ENCODE peak calls at places on chromosomes 13 and 19, in five cellular contexts. A is memory B cell; H is activated CD4-positive, alpha-beta T cell treated with anti-CD3 and anti-CD28 coated beads, Interleukin-2, amount 50 U/mL, for 24 hours; Y is ACHN; T is cardiac muscle cell. E is an unnamed sample.

GRCh38 chr13:48078251-48078656 is 16.6 kb downstream of the MED4 start:
- DNase-seq in A (peak), T (no peak), Y (peak), H (no peak), E (peak)

GRCh38 chr19:34428549-34429285 is 536 bp downstream of the UBA2 start:
- DNase-seq in A (peak), T (peak), Y (peak), H (peak), E (peak)

GRCh38 chr19:48950830-48951519 is 3.7 kb upstream of the BAX start:
- DNase-seq in T (no peak), Y (no peak), A (no peak), H (no peak), E (no peak)

GRCh38 chr13:62747629-62748028 is 1332.0 kb upstream of the PCDH20 start:
- DNase-seq in T (no peak), Y (peak), H (no peak), A (no peak), E (no peak)

GRCh38 chr13:41054212-41054877 is 7.0 kb upstream of the WBP4 start:
- DNase-seq in A (peak), H (no peak), Y (peak), T (peak), E (peak)

GRCh38 chr19:35143818-35144217 is 763 bp downstream of the FXYD7 start:
- DNase-seq in A (no peak), Y (no peak), T (no peak), H (no peak), E (no peak)

GRCh38 chr13:80214521-80214941 is 126.4 kb downstream of the SPRY2 start:
- DNase-seq in T (no peak), A (no peak), Y (no peak), H (no peak), E (no peak)

GRCh38 chr13:46179576-46180368 is 2.2 kb downstream of the LCP1 start:
- DNase-seq in Y (no peak), H (no peak), T (no peak), A (peak), E (no peak)

GRCh38 chr13:39820606-39821005 is 165.1 kb downstream of the COG6 start:
- DNase-seq in H (no peak), A (no peak), T (no peak), Y (no peak), E (no peak)

GRCh38 chr13:28513745-28514144 is 18.8 kb upstream of the FLT1 start:
- DNase-seq in T (no peak), H (no peak), Y (no peak), A (no peak), E (no peak)

GRCh38 chr19:57355916-57356315 is 4.8 kb downstream of the ZNF304 start:
- DNase-seq in Y (no peak), H (no peak), T (no peak), A (no peak), E (no peak)

GRCh38 chr13:98992355-98992754 is 14.5 kb upstream of the DOCK9 start:
- DNase-seq in T (no peak), A (no peak), H (no peak), Y (no peak), E (no peak)

GRCh38 chr19:39111593-39112199 is 13.9 kb upstream of the PAK4 start:
- DNase-seq in T (peak), A (no peak), Y (no peak), H (no peak), E (peak)

GRCh38 chr13:73268306-73268705 is 209.5 kb downstream of the KLF5 start:
- DNase-seq in A (no peak), T (peak), Y (no peak), H (no peak), E (no peak)

GRCh38 chr13:111177081-111177711 is 62.1 kb downstream of the ARHGEF7 start:
- DNase-seq in Y (no peak), T (peak), H (no peak), A (no peak), E (peak)

GRCh38 chr19:41217741-41218140 is 1.3 kb upstream of the AXL start:
- DNase-seq in Y (no peak), H (no peak), A (no peak), T (no peak), E (no peak)

GRCh38 chr19:10454267-10454666 is 33.9 kb downstream of the PDE4A start:
- DNase-seq in Y (no peak), A (no peak), H (no peak), T (peak), E (peak)

GRCh38 chr13:24887759-24888158 is 123.8 kb downstream of the RNF17 start:
- DNase-seq in T (no peak), H (no peak), Y (no peak), A (no peak), E (no peak)

GRCh38 chr19:7921302-7921954 is 1.3 kb downstream of the SNAPC2 start:
- DNase-seq in A (no peak), H (no peak), Y (no peak), T (no peak), E (no peak)

GRCh38 chr19:42468273-42468796 is 25.6 kb upstream of the CXCL17 start:
- DNase-seq in Y (peak), H (no peak), A (no peak), T (peak), E (no peak)

GRCh38 chr13:80160110-80160509 is 180.8 kb downstream of the SPRY2 start:
- DNase-seq in A (no peak), H (no peak), Y (no peak), T (no peak), E (no peak)

GRCh38 chr19:18478545-18479311 is 40.8 kb upstream of the ISYNA1 start:
- DNase-seq in A (no peak), Y (peak), H (no peak), T (peak), E (no peak)

GRCh38 chr13:113660066-113660465 is 2.1 kb upstream of the ATP4B start:
- DNase-seq in A (no peak), T (no peak), H (no peak), Y (no peak), E (no peak)

GRCh38 chr13:99119686-99120085 is 81.0 kb upstream of the UBAC2 start:
- DNase-seq in H (peak), A (no peak), T (no peak), Y (no peak), E (no peak)

GRCh38 chr19:55454787-55455243 is 6.6 kb downstream of the ISOC2 start:
- DNase-seq in Y (peak), T (peak), H (no peak), A (no peak), E (peak)

GRCh38 chr13:29621401-29621800 is 25.9 kb upstream of the SLC7A1 start:
- DNase-seq in H (no peak), T (no peak), A (no peak), Y (no peak), E (no peak)

GRCh38 chr13:42174344-42175162 is 97.4 kb upstream of the AKAP11 start:
- DNase-seq in T (peak), Y (no peak), A (no peak), H (no peak), E (no peak)

GRCh38 chr13:35534343-35534742 is 57.9 kb upstream of the MAB21L1 start:
- DNase-seq in T (no peak), H (no peak), Y (no peak), A (no peak), E (no peak)

GRCh38 chr13:39313721-39314120 is 275.5 kb downstream of the NHLRC3 start:
- DNase-seq in H (no peak), Y (no peak), T (no peak), A (no peak), E (no peak)

GRCh38 chr13:28564030-28564429 is 69.1 kb upstream of the FLT1 start:
- DNase-seq in H (no peak), Y (no peak), T (no peak), A (no peak), E (no peak)